ENCODE peak calls at places on chromosomes 12 and 14, in six cellular contexts. L is H9, Q is mesendoderm, E is IMR-90, R is mesenchymal stem cell, B is H1. Z is an unnamed sample.

GRCh38 chr12:52391618-52392002 is 6.2 kb upstream of the KRT84 start:
- DNase-seq in E (no peak), L (no peak), B (no peak), Q (no peak), R (no peak), Z (no peak)

GRCh38 chr14:68104518-68104917 is 284.9 kb downstream of the RAD51B start:
- DNase-seq in R (peak; percentile 94), E (peak; percentile 91), L (no peak), B (no peak), Q (peak; percentile 93), Z (no peak)

GRCh38 chr12:97568336-97569180 is 106.0 kb downstream of the RMST start:
- DNase-seq in B (no peak), R (no peak), E (no peak), Q (peak; percentile 83), L (no peak), Z (no peak)

GRCh38 chr12:69662764-69663163 is 36.3 kb downstream of the BEST3 start:
- DNase-seq in Q (no peak), L (no peak), R (no peak), B (no peak), E (no peak), Z (no peak)

GRCh38 chr12:541676-542289 is 82.0 kb downstream of the B4GALNT3 start:
- DNase-seq in E (no peak), R (no peak), L (no peak), B (no peak), Q (peak; percentile 71), Z (no peak)

GRCh38 chr14:93921001-93921797 is 5.9 kb upstream of the FAM181A start:
- DNase-seq in E (no peak), L (no peak), Q (no peak), B (no peak), R (no peak), Z (no peak)

GRCh38 chr12:55901881-55902490 is 25.7 kb downstream of the PYM1 start:
- DNase-seq in B (no peak), L (no peak), Q (no peak), R (no peak), E (no peak), Z (no peak)

GRCh38 chr14:64700894-64701293 is 3.3 kb upstream of the PLEKHG3 start:
- DNase-seq in E (no peak), R (no peak), Q (no peak), B (no peak), L (no peak), Z (no peak)

GRCh38 chr12:64656429-64656828 is 46.1 kb downstream of the RASSF3 start:
- DNase-seq in E (no peak), R (peak; percentile 36), B (no peak), Q (peak; percentile 80), L (no peak), Z (no peak)

GRCh38 chr12:82963961-82964360 is 277.3 kb downstream of the TMTC2 start:
- DNase-seq in R (no peak), E (no peak), L (no peak), B (no peak), Q (peak; percentile 73), Z (no peak)

GRCh38 chr12:105524961-105525360 is 194.5 kb downstream of the C12orf75 start:
- DNase-seq in E (no peak), R (no peak), Q (no peak), B (no peak), L (no peak), Z (no peak)

GRCh38 chr12:22415342-22416309 is 81.1 kb upstream of the ST8SIA1 start:
- DNase-seq in B (no peak), L (no peak), R (no peak), E (no peak), Q (no peak), Z (no peak)

GRCh38 chr14:22791302-22791701 is 23.9 kb downstream of the SLC7A7 start:
- DNase-seq in B (no peak), E (peak; percentile 91), L (no peak), Q (no peak), R (peak; percentile 73), Z (no peak)

GRCh38 chr14:22796087-22796707 is 19.0 kb downstream of the SLC7A7 start:
- DNase-seq in R (no peak), Q (no peak), B (no peak), L (no peak), E (no peak), Z (no peak)

GRCh38 chr14:22792158-22792557 is 23.1 kb downstream of the SLC7A7 start:
- DNase-seq in Q (no peak), R (no peak), B (no peak), L (no peak), E (no peak), Z (no peak)

GRCh38 chr14:22794533-22794932 is 20.7 kb downstream of the SLC7A7 start:
- DNase-seq in B (no peak), Q (no peak), R (no peak), E (no peak), L (no peak), Z (no peak)

DNA sequence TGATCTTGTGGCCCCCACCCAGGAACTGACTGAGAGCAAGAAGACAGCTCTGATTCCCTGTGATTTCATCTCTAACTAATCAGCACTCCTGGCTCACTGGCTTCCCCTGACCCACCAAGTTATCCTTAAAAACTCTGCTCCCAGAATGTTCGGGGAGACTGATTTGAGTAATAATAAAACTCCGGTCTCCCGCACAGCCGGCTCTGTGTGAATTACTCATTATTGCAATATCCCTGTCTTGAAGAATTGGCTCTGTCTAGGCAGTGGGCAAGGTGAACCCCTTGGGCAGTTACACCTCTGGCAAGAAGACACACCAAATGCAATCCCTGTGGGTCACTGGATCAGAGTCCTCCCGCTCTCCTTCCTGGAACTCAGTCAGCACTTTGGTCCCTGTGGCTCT is 21.3 kb downstream of the SLC7A7 start:
- DNase-seq in R (no peak), Q (no peak), B (no peak), L (no peak), E (no peak), Z (no peak)
- H2BK15ac ChIP-seq in R (no peak overlapping the region), Q (no peak overlapping the region), B (no peak overlapping the region), L (no peak overlapping the region), E (no peak overlapping the region), Z (no peak overlapping the region)

GRCh38 chr14:37546621-37547447 is 48.2 kb downstream of the FOXA1 start:
- DNase-seq in Q (peak; percentile 60), R (peak; percentile 47), E (peak; percentile 30), B (no peak), L (no peak), Z (no peak)
- H3K23ac ChIP-seq in Q (no peak overlapping the region), R (no peak overlapping the region), E (peak overlapping the region; percentile 8), B (no peak overlapping the region), L (no peak overlapping the region), Z (no peak overlapping the region)

DNA sequence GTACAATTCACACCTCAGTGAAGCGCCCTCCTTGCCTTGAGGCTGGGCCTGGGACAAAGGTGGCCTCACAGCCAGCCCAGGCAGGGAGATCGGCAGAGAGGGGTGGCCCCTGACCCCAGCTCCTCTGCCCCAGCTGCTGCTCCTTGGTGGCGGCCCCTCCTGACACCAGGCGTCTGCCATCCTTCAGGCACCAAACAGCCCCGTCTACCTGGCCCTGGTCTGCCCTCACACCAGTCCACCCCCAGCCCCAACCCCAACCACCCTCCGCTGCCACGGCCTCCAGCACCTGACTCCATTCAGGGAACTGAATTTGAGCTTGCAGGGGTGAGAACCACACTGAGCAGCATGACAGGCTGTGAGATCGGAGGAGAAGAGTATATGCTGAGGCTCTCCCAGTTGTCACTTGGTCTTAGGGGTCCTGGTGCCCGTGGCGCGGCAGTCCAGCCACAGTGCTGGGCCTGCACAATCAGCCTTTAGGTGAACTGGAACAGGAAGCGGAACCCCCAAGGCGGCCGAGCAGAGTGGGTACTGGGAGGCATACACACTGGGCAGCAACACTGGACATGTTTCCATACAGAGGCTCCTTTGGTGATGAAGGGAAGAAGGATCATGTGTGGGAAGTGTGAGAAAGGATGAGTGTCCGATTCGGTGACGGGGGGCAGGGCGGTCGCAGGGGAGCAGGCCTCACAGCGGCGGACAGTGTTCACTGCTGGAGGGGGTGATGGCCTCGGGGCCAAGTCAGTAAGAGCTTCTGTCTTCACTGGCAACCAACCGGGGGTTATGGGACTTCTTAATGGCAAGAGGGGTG is 18.7 kb downstream of the ZFYVE21 start:
- DNase-seq in B (no peak), E (no peak), R (no peak), L (no peak), Q (no peak), Z (no peak)
- H2BK15ac ChIP-seq in B (no peak overlapping the region), E (no peak overlapping the region), R (no peak overlapping the region), L (no peak overlapping the region), Q (no peak overlapping the region), Z (no peak overlapping the region)

DNA sequence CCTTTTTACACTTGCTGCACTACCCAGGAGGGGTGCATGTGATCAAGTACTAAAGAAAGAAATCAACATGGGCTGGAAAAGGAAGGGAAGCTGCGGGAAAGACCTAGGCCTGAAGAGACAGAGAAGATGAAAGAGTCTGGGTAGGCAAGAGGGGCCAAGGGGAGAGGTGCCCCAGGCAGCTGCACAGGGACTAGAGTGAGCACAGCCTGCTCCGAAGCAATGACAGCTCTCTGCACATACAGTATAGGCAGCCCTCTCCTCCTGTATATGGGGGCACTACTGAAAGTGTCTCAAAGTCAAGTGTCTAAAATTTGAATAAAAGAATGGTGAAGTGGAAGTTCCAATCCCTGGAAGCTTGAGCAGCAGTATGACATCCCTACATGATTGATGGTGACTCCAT is 112.0 kb downstream of the TMTC1 start:
- DNase-seq in E (no peak), L (no peak), B (no peak), R (no peak), Q (no peak), Z (no peak)
- H3K23ac ChIP-seq in E (no peak overlapping the region), L (no peak overlapping the region), B (no peak overlapping the region), R (no peak overlapping the region), Q (peak overlapping the region; percentile 73), Z (no peak overlapping the region)

GRCh38 chr12:131378176-131378842 is 332.6 kb upstream of the SFSWAP start:
- DNase-seq in E (no peak), R (no peak), B (no peak), L (peak; percentile 25), Q (no peak), Z (no peak)
- H2BK15ac ChIP-seq in E (no peak overlapping the region), R (no peak overlapping the region), B (peak overlapping the region; percentile 61), L (no peak overlapping the region), Q (no peak overlapping the region), Z (no peak overlapping the region)